ENCODE peak calls at places on chromosomes 6 and 20, in seven cellular contexts. D is SJSA1; F is bronchial epithelial cell; E is CD8-positive, alpha-beta memory T cell; N is ovary; W is PC-3; P is heart left ventricle. T is an unnamed sample.

GRCh38 chr20:54086444-54087134 is 16.2 kb upstream of the BCAS1 start:
- DNase-seq in D (no peak), F (peak; percentile 37), E (no peak), N (no peak), W (no peak), P (no peak), T (no peak)

GRCh38 chr6:40413231-40413755 is 173.9 kb downstream of the LRFN2 start:
- DNase-seq in D (no peak), F (no peak), E (no peak), N (no peak), W (no peak), P (no peak), T (no peak)

GRCh38 chr6:22149501-22150490 is 147.0 kb downstream of the PRL start:
- DNase-seq in D (no peak), F (no peak), E (no peak), N (no peak), W (no peak), P (no peak), T (no peak)

GRCh38 chr20:49572857-49573256 is 4.9 kb upstream of the PTGIS start:
- DNase-seq in D (no peak), F (no peak), E (no peak), N (no peak), W (no peak), P (no peak), T (no peak)

GRCh38 chr6:35068206-35068605 is 72.9 kb downstream of the TCP11 start:
- DNase-seq in D (no peak), F (no peak), E (no peak), N (no peak), W (no peak), P (peak; percentile 10), T (no peak)

GRCh38 chr20:38706482-38706881 is 17.8 kb upstream of the SLC32A1 start:
- DNase-seq in D (no peak), F (no peak), E (no peak), N (no peak), W (no peak), P (no peak), T (no peak)

GRCh38 chr20:54624701-54625472 is 149.5 kb downstream of the DOK5 start:
- DNase-seq in D (no peak), F (no peak), E (no peak), N (no peak), W (no peak), P (no peak), T (no peak)

GRCh38 chr6:144482142-144482541 is 197.0 kb downstream of the UTRN start:
- DNase-seq in D (peak; percentile 66), F (peak; percentile 65), E (peak; percentile 77), N (peak; percentile 79), W (peak; percentile 81), P (peak; percentile 72), T (peak; percentile 17)

GRCh38 chr6:111377558-111378120 is 105.4 kb downstream of the REV3L start:
- DNase-seq in D (no peak), F (no peak), E (no peak), N (no peak), W (no peak), P (no peak), T (no peak)

DNA sequence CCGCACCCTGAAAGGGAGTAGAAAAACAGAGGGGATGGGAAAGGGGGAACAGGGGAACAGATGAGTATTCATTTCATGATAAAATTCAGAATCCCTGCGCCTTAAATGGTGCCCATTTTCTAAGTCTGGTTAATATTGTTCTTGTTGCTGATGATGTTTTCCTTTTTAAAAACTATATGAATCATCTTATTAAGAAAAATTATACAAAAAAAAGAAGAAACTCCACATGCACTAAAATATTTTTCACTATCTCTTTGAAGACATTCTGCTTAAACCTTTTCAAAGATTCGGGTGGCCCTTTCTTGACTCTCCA is 1.1 kb upstream of the TFAP2B start:
- DNase-seq in D (no peak), F (no peak), E (no peak), N (no peak), W (no peak), P (no peak), T (no peak)
- H3K27me3 ChIP-seq in D (peaks cover 64% of the 10 kb centered on the region), F (peaks cover 39% of the 10 kb centered on the region), E (peaks cover 7% of the 10 kb centered on the region), N (no peaks in the 10 kb centered on the region), W (peaks cover 23% of the 10 kb centered on the region), P (peaks cover 13% of the 10 kb centered on the region), T (peaks cover 30% of the 10 kb centered on the region)

GRCh38 chr6:108133594-108134179 is 32.1 kb upstream of the NR2E1 start:
- DNase-seq in D (peak; percentile 90), F (peak; percentile 76), E (no peak), N (peak; percentile 58), W (peak; percentile 73), P (peak; percentile 63), T (peak; percentile 9)
- H3K27me3 ChIP-seq in D (no peaks in the 10 kb centered on the region), F (peaks cover 2% of the 10 kb centered on the region), E (peaks cover 27% of the 10 kb centered on the region), N (no peaks in the 10 kb centered on the region), W (no peaks in the 10 kb centered on the region), P (peaks cover 3% of the 10 kb centered on the region), T (peaks cover 7% of the 10 kb centered on the region)

DNA sequence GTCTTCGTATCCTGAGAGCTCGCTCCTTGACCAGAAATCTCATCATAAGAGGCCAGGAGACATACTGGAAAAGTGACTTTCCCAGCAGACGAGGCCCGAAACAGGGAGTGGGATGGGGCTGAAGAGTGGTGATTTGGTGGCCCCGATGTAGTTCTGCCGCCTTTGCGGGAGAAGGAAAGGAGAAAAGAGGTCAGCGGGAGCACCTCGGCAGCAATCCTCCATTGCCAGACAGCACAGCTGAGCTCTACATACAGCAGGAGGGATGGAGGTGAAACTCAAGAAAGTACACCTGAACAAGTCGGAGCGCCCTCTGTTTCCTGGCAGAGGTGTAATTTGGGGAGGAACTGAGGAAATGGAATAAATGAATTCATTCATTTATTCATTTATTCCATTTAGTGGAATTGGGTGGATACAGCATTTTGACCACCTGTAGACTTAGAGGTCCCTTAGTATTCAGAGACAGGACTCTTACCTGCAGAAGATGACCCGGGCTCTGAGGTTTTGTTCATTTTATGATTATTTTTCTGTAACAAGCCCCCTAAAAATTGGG is 9.2 kb downstream of the TRIM31 start:
- DNase-seq in D (no peak), F (no peak), E (no peak), N (no peak), W (no peak), P (no peak), T (no peak)
- H3K27me3 ChIP-seq in D (peaks cover 36% of the 10 kb centered on the region), F (no peaks in the 10 kb centered on the region), E (peaks cover 21% of the 10 kb centered on the region), N (no peaks in the 10 kb centered on the region), W (no peaks in the 10 kb centered on the region), P (peaks cover 6% of the 10 kb centered on the region), T (peaks cover 30% of the 10 kb centered on the region)

GRCh38 chr20:51446230-51446629 is 96.3 kb downstream of the NFATC2 start:
- DNase-seq in D (no peak), F (no peak), E (no peak), N (no peak), W (no peak), P (no peak), T (no peak)

GRCh38 chr20:51444922-51445438 is 97.5 kb downstream of the NFATC2 start:
- DNase-seq in D (no peak), F (no peak), E (no peak), N (no peak), W (no peak), P (no peak), T (no peak)

GRCh38 chr20:51442602-51443001 is 99.9 kb downstream of the NFATC2 start:
- DNase-seq in D (no peak), F (no peak), E (no peak), N (no peak), W (no peak), P (no peak), T (no peak)

GRCh38 chr20:51445591-51445990 is 96.9 kb downstream of the NFATC2 start:
- DNase-seq in D (no peak), F (no peak), E (no peak), N (no peak), W (no peak), P (no peak), T (no peak)

DNA sequence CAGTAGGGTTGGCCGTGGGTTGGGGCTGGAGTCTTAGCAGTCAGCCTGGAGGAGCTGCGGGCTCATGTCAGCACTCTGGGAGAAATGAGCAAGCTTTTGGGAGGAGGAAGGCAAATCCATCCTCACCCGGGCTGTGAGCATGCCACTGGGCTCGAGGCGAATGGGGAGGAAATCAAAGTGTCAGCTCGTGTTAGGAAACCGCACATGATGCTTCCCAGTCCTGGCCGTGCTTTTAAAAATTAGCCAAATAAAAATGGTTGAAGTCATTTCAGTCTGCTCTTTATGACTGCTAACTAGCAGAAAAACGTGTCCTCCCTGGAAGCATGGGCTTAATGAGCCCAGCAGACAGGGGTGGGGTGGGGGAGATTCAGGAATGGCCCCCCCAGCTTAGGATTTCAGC is 98.0 kb downstream of the NFATC2 start:
- DNase-seq in D (no peak), F (no peak), E (no peak), N (no peak), W (no peak), P (no peak), T (peak; percentile 69)
- H3K27me3 ChIP-seq in D (no peaks in the 10 kb centered on the region), F (no peaks in the 10 kb centered on the region), E (no peaks in the 10 kb centered on the region), N (no peaks in the 10 kb centered on the region), W (no peaks in the 10 kb centered on the region), P (no peaks in the 10 kb centered on the region), T (no peaks in the 10 kb centered on the region)

GRCh38 chr6:27297484-27297856 is 14.6 kb downstream of the POM121L2 start:
- DNase-seq in D (no peak), F (no peak), E (no peak), N (no peak), W (no peak), P (no peak), T (no peak)
- H3K27me3 ChIP-seq in D (no peaks in the 10 kb centered on the region), F (no peaks in the 10 kb centered on the region), E (peaks cover 54% of the 10 kb centered on the region), N (no peaks in the 10 kb centered on the region), W (no peaks in the 10 kb centered on the region), P (peaks cover 42% of the 10 kb centered on the region), T (no peaks in the 10 kb centered on the region)

GRCh38 chr6:157411368-157411767 is 30.4 kb downstream of the ZDHHC14 start:
- DNase-seq in D (no peak), F (no peak), E (no peak), N (no peak), W (no peak), P (no peak), T (no peak)
- H3K27me3 ChIP-seq in D (no peaks in the 10 kb centered on the region), F (no peaks in the 10 kb centered on the region), E (no peaks in the 10 kb centered on the region), N (no peaks in the 10 kb centered on the region), W (no peaks in the 10 kb centered on the region), P (no peaks in the 10 kb centered on the region), T (no peaks in the 10 kb centered on the region)

DNA sequence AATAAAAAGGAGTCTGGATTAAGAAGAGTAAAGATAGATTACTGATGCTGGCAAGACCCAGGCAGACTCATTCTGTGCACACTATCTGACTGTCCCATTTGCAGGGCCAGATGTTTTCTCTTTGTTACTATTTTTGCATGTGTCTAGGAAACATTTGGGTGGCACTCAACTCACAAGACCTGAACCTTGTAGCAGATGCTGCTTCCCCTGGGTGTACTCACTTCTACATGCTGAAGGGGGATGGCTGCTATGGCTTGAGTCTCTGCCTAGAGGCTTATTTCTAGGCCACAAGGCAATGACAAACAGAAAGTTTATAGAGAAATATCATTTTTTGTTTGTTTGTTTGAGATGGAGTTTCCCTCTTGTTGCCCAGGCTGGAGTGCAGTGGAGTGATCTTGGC is 351.4 kb downstream of the FOXA2 start:
- DNase-seq in D (no peak), F (no peak), E (no peak), N (no peak), W (no peak), P (no peak), T (no peak)
- H3K27me3 ChIP-seq in D (peaks cover 3% of the 10 kb centered on the region), F (no peaks in the 10 kb centered on the region), E (no peaks in the 10 kb centered on the region), N (no peaks in the 10 kb centered on the region), W (peaks cover 87% of the 10 kb centered on the region), P (no peaks in the 10 kb centered on the region), T (no peaks in the 10 kb centered on the region)

GRCh38 chr6:71246596-71246995 is 42.0 kb upstream of the OGFRL1 start:
- DNase-seq in D (no peak), F (no peak), E (no peak), N (no peak), W (no peak), P (no peak), T (no peak)
- H3K27me3 ChIP-seq in D (no peaks in the 10 kb centered on the region), F (no peaks in the 10 kb centered on the region), E (no peaks in the 10 kb centered on the region), N (no peaks in the 10 kb centered on the region), W (no peaks in the 10 kb centered on the region), P (no peaks in the 10 kb centered on the region), T (no peaks in the 10 kb centered on the region)